ENCODE peak calls at places on chromosomes 12 and 14, in five cellular contexts. One of them, this sample, is unnamed.

GRCh38 chr12:118259079-118259478 is 113.6 kb downstream of the TAOK3 start:
- DNase-seq in A549: no peak
- DNase-seq in GM12878: no peak
- DNase-seq in HepG2: no peak
- DNase-seq in K562: no peak
- DNase-seq in this sample: no peak

GRCh38 chr14:83473416-83473815 is 1939.8 kb upstream of the SEL1L start:
- DNase-seq in A549: no peak
- DNase-seq in GM12878: no peak
- DNase-seq in K562: no peak
- DNase-seq in HepG2: no peak
- DNase-seq in this sample: no peak

GRCh38 chr12:67982165-67982563 is 7.1 kb upstream of the IFNG-AS1 start:
- DNase-seq in GM12878: no peak
- DNase-seq in K562: no peak
- DNase-seq in HepG2: no peak
- DNase-seq in A549: no peak
- DNase-seq in this sample: no peak

GRCh38 chr12:124152733-124153132 is 142.2 kb upstream of the RFLNA start:
- DNase-seq in A549: no peak
- DNase-seq in K562: no peak
- DNase-seq in HepG2: no peak
- DNase-seq in GM12878: no peak
- DNase-seq in this sample: no peak

GRCh38 chr12:108689314-108690190 is 41.8 kb downstream of the CORO1C start:
- DNase-seq in A549: peak
- DNase-seq in GM12878: no peak
- DNase-seq in HepG2: peak
- DNase-seq in K562: peak
- DNase-seq in this sample: peak

GRCh38 chr12:112939761-112940357 is 1.6 kb downstream of the OAS3 start:
- DNase-seq in A549: no peak
- DNase-seq in K562: no peak
- DNase-seq in GM12878: peak
- DNase-seq in HepG2: no peak
- DNase-seq in this sample: no peak

GRCh38 chr12:27431185-27431584 is 15.4 kb upstream of the SMCO2 start:
- DNase-seq in A549: no peak
- DNase-seq in HepG2: no peak
- DNase-seq in GM12878: no peak
- DNase-seq in K562: no peak
- DNase-seq in this sample: no peak

GRCh38 chr12:80504389-80505153 is 60.5 kb downstream of the PTPRQ start:
- DNase-seq in A549: no peak
- DNase-seq in GM12878: no peak
- DNase-seq in HepG2: no peak
- DNase-seq in K562: no peak
- DNase-seq in this sample: no peak

GRCh38 chr14:20998674-20999366 is at the start of gene SLC39A2:
- DNase-seq in HepG2: no peak
- DNase-seq in A549: no peak
- DNase-seq in GM12878: no peak
- DNase-seq in K562: peak
- DNase-seq in this sample: no peak

GRCh38 chr12:6696690-6697583 is 3.7 kb downstream of the PIANP start:
- DNase-seq in K562: no peak
- DNase-seq in HepG2: no peak
- DNase-seq in GM12878: peak
- DNase-seq in A549: no peak
- DNase-seq in this sample: no peak

GRCh38 chr14:80974338-80975078 is 19.1 kb downstream of the TSHR start:
- DNase-seq in A549: no peak
- DNase-seq in HepG2: no peak
- DNase-seq in K562: no peak
- DNase-seq in GM12878: no peak
- DNase-seq in this sample: no peak

GRCh38 chr12:113413488-113413939 is 8.7 kb upstream of the SDSL start:
- DNase-seq in A549: peak
- DNase-seq in GM12878: no peak
- DNase-seq in HepG2: peak
- DNase-seq in K562: peak
- DNase-seq in this sample: no peak

GRCh38 chr12:89353823-89354629 is 1.7 kb upstream of the DUSP6 start:
- DNase-seq in GM12878: no peak
- DNase-seq in A549: peak
- DNase-seq in K562: no peak
- DNase-seq in HepG2: peak
- DNase-seq in this sample: peak

GRCh38 chr14:104556256-104557021 is 23.1 kb upstream of the C14orf180 start:
- DNase-seq in HepG2: no peak
- DNase-seq in A549: no peak
- DNase-seq in K562: no peak
- DNase-seq in GM12878: no peak
- DNase-seq in this sample: no peak

GRCh38 chr12:127635838-127636237 is 631.1 kb upstream of the TMEM132C start:
- DNase-seq in A549: no peak
- DNase-seq in HepG2: no peak
- DNase-seq in GM12878: no peak
- DNase-seq in K562: no peak
- DNase-seq in this sample: no peak

GRCh38 chr12:89700191-89700810 is 8.3 kb downstream of the ATP2B1 start:
- DNase-seq in K562: no peak
- DNase-seq in GM12878: no peak
- DNase-seq in HepG2: no peak
- DNase-seq in A549: peak
- DNase-seq in this sample: no peak

GRCh38 chr14:98494582-98494981 is 777.4 kb downstream of the BCL11B start:
- DNase-seq in A549: peak
- DNase-seq in K562: no peak
- DNase-seq in GM12878: no peak
- DNase-seq in HepG2: no peak
- DNase-seq in this sample: no peak

GRCh38 chr12:91529829-91530228 is 347.2 kb upstream of the DCN start:
- DNase-seq in K562: no peak
- DNase-seq in HepG2: no peak
- DNase-seq in GM12878: no peak
- DNase-seq in A549: peak
- DNase-seq in this sample: peak

GRCh38 chr12:11953523-11953922 is 117.2 kb upstream of the BCL2L14 start:
- DNase-seq in A549: no peak
- DNase-seq in K562: no peak
- DNase-seq in HepG2: no peak
- DNase-seq in GM12878: no peak
- DNase-seq in this sample: no peak

GRCh38 chr14:51396222-51396815 is 156.3 kb downstream of the TMX1 start:
- DNase-seq in GM12878: no peak
- DNase-seq in HepG2: no peak
- DNase-seq in K562: no peak
- DNase-seq in A549: peak
- DNase-seq in this sample: peak

GRCh38 chr14:38074091-38074490 is 133.6 kb upstream of the SSTR1 start:
- DNase-seq in A549: no peak
- DNase-seq in GM12878: no peak
- DNase-seq in HepG2: no peak
- DNase-seq in K562: no peak
- DNase-seq in this sample: no peak

GRCh38 chr14:31877333-31877798 is 199.7 kb upstream of the ARHGAP5 start:
- DNase-seq in HepG2: no peak
- DNase-seq in K562: no peak
- DNase-seq in GM12878: no peak
- DNase-seq in A549: no peak
- DNase-seq in this sample: peak

GRCh38 chr14:31879661-31880348 is 197.3 kb upstream of the ARHGAP5 start:
- DNase-seq in HepG2: no peak
- DNase-seq in GM12878: no peak
- DNase-seq in A549: no peak
- DNase-seq in K562: no peak
- DNase-seq in this sample: peak

GRCh38 chr14:31881531-31882310 is 195.4 kb upstream of the ARHGAP5 start:
- DNase-seq in A549: no peak
- DNase-seq in HepG2: no peak
- DNase-seq in GM12878: no peak
- DNase-seq in K562: no peak
- DNase-seq in this sample: no peak

GRCh38 chr14:31884238-31884637 is 192.9 kb upstream of the ARHGAP5 start:
- DNase-seq in K562: no peak
- DNase-seq in GM12878: no peak
- DNase-seq in HepG2: no peak
- DNase-seq in A549: no peak
- DNase-seq in this sample: no peak

DNA sequence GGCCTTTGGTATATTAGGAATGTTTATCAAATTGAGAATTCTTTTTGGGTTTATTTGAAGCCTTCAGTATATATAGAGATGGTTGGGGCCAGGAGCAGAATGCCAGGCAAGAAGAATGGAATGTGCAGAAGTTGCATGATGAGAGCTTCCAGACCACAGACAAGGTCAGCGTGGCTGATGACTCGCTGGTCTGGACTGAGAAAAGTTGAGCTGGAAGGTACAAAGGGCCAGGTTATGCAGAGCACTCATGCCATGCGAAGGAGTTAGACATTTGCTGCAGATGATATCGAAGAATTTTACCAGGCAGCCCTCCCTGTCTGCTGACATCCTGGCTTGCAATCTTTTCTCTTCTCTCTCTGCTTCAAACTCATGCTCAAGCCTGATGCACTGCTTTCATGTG is 196.2 kb upstream of the ARHGAP5 start:
- DNase-seq in K562: no peak
- DNase-seq in GM12878: no peak
- DNase-seq in HepG2: peak
- DNase-seq in A549: peak
- DNase-seq in this sample: peak
- TF ChIP-seq MYC in K562: no peak
- TF ChIP-seq MYC in GM12878: no peak
- TF ChIP-seq MYC in HepG2: no peak
- TF ChIP-seq MYC in A549: no peak
- TF ChIP-seq MYC in this sample: no peak

GRCh38 chr12:49295087-49296001 is at the start of gene PRPH:
- DNase-seq in GM12878: no peak
- DNase-seq in HepG2: no peak
- DNase-seq in A549: no peak
- DNase-seq in K562: no peak
- DNase-seq in this sample: no peak

GRCh38 chr12:49294804-49295086 is 202 bp upstream of the PRPH start:
- DNase-seq in A549: no peak
- DNase-seq in HepG2: no peak
- DNase-seq in GM12878: no peak
- DNase-seq in K562: no peak
- DNase-seq in this sample: no peak

GRCh38 chr12:49294086-49294803 is 702 bp upstream of the PRPH start:
- DNase-seq in GM12878: no peak
- DNase-seq in HepG2: no peak
- DNase-seq in A549: no peak
- DNase-seq in K562: no peak
- DNase-seq in this sample: no peak

GRCh38 chr12:49293056-49293956 is 1.6 kb upstream of the PRPH start:
- DNase-seq in K562: no peak
- DNase-seq in HepG2: no peak
- DNase-seq in GM12878: no peak
- DNase-seq in A549: no peak
- DNase-seq in this sample: no peak

DNA sequence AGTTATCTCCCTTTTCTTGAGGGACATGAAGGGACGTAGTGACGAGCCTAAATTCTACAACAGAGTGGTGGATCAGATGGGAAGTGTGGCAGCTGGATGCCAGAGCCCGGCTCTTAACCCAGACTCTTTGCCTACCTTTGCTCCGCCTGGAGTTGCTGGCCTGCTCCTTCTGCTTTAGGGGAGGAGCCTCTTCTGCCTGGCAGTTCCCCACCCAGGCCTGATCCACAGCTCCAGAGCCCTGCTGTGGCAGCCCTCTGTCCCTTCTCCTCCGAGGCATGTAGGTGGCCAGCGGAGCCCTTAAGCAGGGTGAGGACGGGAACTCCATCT is 2.3 kb upstream of the PRPH start:
- DNase-seq in A549: no peak
- DNase-seq in HepG2: no peak
- DNase-seq in K562: no peak
- DNase-seq in GM12878: no peak
- DNase-seq in this sample: no peak
- H3K27ac ChIP-seq in A549: peak
- H3K27ac ChIP-seq in HepG2: no peak
- H3K27ac ChIP-seq in K562: no peak
- H3K27ac ChIP-seq in GM12878: no peak
- H3K27ac ChIP-seq in this sample: no peak

GRCh38 chr14:102793531-102794328 is 16.5 kb downstream of the TRAF3 start:
- DNase-seq in K562: no peak
- DNase-seq in GM12878: no peak
- DNase-seq in A549: no peak
- DNase-seq in HepG2: no peak
- DNase-seq in this sample: no peak
- TF ChIP-seq MYC in K562: no peak
- TF ChIP-seq MYC in GM12878: no peak
- TF ChIP-seq MYC in A549: no peak
- TF ChIP-seq MYC in HepG2: no peak
- TF ChIP-seq MYC in this sample: no peak

GRCh38 chr14:53153702-53154112 is 584 bp upstream of the DDHD1 start:
- DNase-seq in HepG2: no peak
- DNase-seq in GM12878: no peak
- DNase-seq in K562: no peak
- DNase-seq in A549: no peak
- DNase-seq in this sample: no peak

GRCh38 chr14:53152627-53152908 is 555 bp downstream of the DDHD1 start:
- DNase-seq in HepG2: no peak
- DNase-seq in K562: peak
- DNase-seq in GM12878: no peak
- DNase-seq in A549: peak
- DNase-seq in this sample: peak

GRCh38 chr14:53151523-53151866 is 1.6 kb downstream of the DDHD1 start:
- DNase-seq in GM12878: no peak
- DNase-seq in A549: no peak
- DNase-seq in K562: no peak
- DNase-seq in HepG2: no peak
- DNase-seq in this sample: no peak

GRCh38 chr14:53152909-53153701 is at the start of gene DDHD1:
- DNase-seq in A549: peak
- DNase-seq in HepG2: peak
- DNase-seq in K562: peak
- DNase-seq in GM12878: peak
- DNase-seq in this sample: peak

DNA sequence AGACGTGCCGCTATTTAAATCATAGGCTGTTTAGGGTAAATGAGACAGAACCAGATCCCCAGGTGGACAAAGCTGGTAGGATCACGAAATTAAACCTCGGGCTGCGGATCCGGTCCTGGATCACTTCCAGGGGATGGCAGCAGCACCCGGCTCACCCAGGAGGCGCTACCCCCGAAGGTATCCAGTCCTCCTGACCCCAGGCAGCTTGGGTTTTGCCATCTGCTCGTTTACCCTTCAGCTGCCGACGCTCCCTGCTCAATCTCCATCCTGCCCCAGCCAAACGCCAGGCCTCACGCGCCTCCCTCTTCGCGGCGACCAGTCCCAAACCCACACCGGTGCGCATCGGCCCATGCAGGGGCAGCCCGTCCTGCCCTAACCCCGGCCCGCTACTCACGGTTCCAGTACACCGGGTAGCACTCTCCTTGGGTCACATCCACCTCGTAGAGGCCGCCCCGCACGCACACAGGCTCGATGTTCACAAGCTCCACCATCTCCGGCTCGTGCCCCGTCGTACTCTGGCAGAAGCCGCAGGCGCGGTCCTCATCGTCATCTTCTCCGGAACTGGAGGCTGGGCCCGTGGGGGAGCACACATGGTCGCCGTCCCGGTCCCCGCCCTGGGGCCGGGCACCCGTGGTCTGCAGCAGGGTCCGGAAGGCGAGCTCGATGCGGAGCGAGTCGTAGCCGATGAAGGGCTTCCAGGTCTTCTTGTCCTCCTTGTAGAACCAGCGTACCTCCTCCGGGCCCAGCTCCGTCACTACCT is 1.1 kb downstream of the DDHD1 start:
- DNase-seq in GM12878: no peak
- DNase-seq in K562: peak
- DNase-seq in A549: peak
- DNase-seq in HepG2: peak
- DNase-seq in this sample: peak
- H3K27ac ChIP-seq in GM12878: peak
- H3K27ac ChIP-seq in K562: peak
- H3K27ac ChIP-seq in A549: peak
- H3K27ac ChIP-seq in HepG2: peak
- H3K27ac ChIP-seq in this sample: peak